ENCODE peak calls at places on chromosomes 3 and 15, in five cellular contexts. Q is A549, E is astrocyte, N is psoas muscle, W is H9. S is an unnamed sample. For H3K4me1, the result is how much of the 10 kb centered on the place peaks cover.

GRCh38 chr3:119330181-119330580 is 36.0 kb downstream of the ARHGAP31 start:
- DNase-seq in W (no peak), E (no peak), Q (no peak), N (no peak), S (no peak)

GRCh38 chr15:56775632-56776031 is 42.3 kb upstream of the ZNF280D start:
- DNase-seq in E (no peak), N (no peak), W (no peak), Q (no peak), S (no peak)

GRCh38 chr15:67240235-67241131 is 14.0 kb downstream of the AAGAB start:
- DNase-seq in W (no peak), E (no peak), Q (peak), N (no peak), S (peak)

GRCh38 chr3:168054447-168054846 is 41.3 kb downstream of the GOLIM4 start:
- DNase-seq in N (no peak), E (no peak), Q (no peak), W (no peak), S (no peak)

GRCh38 chr3:71796268-71796667 is 11.3 kb upstream of the PROK2 start:
- DNase-seq in Q (no peak), W (no peak), E (no peak), N (no peak), S (no peak)

GRCh38 chr3:113287818-113288648 is 76.7 kb downstream of the BOC start:
- DNase-seq in N (no peak), E (peak), Q (peak), W (no peak), S (no peak)

GRCh38 chr3:143267984-143268383 is 148.4 kb downstream of the CHST2 start:
- DNase-seq in E (peak), Q (no peak), N (no peak), W (no peak), S (no peak)

GRCh38 chr3:188188911-188189310 is 35.0 kb downstream of the LPP start:
- DNase-seq in N (no peak), Q (no peak), W (no peak), E (no peak), S (no peak)

GRCh38 chr3:63135362-63135761 is 142.7 kb upstream of the SYNPR start:
- DNase-seq in E (peak), W (no peak), Q (no peak), N (no peak), S (no peak)

GRCh38 chr3:184262927-184263179 is 1.5 kb upstream of the CAMK2N2 start:
- DNase-seq in N (no peak), W (no peak), E (no peak), Q (no peak), S (no peak)

GRCh38 chr15:90347666-90348065 is 4.4 kb upstream of the ZNF774 start:
- DNase-seq in W (no peak), N (no peak), E (no peak), Q (no peak), S (no peak)

GRCh38 chr3:161770532-161771386 is 274.2 kb downstream of the OTOL1 start:
- DNase-seq in W (no peak), Q (no peak), E (peak), N (no peak), S (no peak)

GRCh38 chr3:31503456-31503855 is 29.3 kb upstream of the STT3B start:
- DNase-seq in E (no peak), W (no peak), Q (no peak), N (no peak), S (no peak)

GRCh38 chr3:60755094-60755493 is 496.2 kb downstream of the FHIT start:
- DNase-seq in N (no peak), Q (peak), W (peak), E (no peak), S (no peak)

GRCh38 chr3:43959498-43960447 is 269.0 kb downstream of the ABHD5 start:
- DNase-seq in N (no peak), Q (no peak), E (no peak), W (peak), S (no peak)
- H3K27ac ChIP-seq in N (no peak), Q (no peak), E (no peak), W (no peak), S (no peak)

DNA sequence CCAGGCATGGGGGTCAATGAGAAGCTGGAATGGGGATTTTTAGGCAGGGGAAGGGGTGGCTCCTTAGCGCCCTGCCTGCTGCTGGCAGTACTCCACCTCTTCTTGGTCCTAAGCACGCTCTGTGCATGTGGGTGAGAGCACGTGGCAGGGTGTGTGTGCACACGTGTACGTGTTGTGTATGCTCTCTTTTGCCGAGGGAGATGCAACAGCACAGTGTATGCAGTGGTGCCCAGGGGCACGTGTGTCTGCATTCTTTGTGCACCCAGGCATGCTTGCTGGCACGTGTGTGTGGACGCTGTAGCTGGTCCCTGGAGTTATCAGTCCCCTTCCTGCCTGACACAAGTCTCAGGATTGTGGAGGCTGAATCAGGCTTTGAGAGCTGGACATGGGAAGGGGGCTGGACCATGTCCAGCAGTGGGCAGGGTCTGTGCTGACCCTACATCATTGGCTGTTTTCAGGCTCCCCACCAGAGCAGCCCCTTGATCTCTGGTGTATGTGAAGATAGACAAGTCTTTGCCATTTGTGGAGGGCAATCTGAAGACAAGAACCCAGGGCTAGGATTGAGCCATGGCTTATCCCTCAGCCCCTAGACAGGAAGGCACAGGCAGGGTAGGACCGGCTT is 1.9 kb upstream of the CAMKV start:
- DNase-seq in W (no peak), Q (no peak), N (no peak), E (no peak), S (no peak)
- H3K4me1 ChIP-seq in W (under half), Q (under half), N (under half), E (under half), S (under half)

DNA sequence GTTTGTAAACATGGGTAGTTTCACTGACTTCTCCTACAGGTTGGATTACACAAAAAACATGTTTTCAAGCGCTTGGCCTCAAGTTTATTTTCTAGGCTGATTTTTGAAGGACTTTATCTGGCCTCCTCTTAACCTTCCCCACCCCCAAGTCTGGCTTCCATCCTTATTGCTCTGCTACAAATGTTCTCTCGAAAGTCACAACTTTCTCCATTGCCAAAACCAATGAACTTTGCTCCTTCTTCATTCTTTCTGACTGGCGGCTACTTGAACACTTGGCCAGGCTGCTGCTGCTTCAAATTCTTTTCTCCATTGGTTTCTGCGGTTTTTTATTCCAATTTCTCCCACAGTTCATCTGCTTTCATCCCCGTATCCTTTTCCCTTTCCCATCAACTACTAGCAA is 106.6 kb downstream of the TOP2B start:
- DNase-seq in E (peak), N (no peak), Q (no peak), W (no peak), S (no peak)
- H3K27ac ChIP-seq in E (peak), N (no peak), Q (no peak), W (no peak), S (no peak)

GRCh38 chr15:64426845-64427465 is 33.4 kb upstream of the ZNF609 start:
- DNase-seq in N (no peak), W (no peak), E (peak), Q (peak), S (no peak)
- H3K4me1 ChIP-seq in N (under half), W (under half), E (under half), Q (under half), S (under half)

GRCh38 chr15:32884136-32884535 is 166.3 kb downstream of the GREM1 start:
- DNase-seq in Q (no peak), W (no peak), E (no peak), N (no peak), S (no peak)

GRCh38 chr15:32887090-32887489 is 169.3 kb downstream of the GREM1 start:
- DNase-seq in Q (no peak), N (no peak), W (no peak), E (no peak), S (no peak)

GRCh38 chr15:32885711-32886110 is 167.9 kb downstream of the GREM1 start:
- DNase-seq in E (no peak), Q (no peak), W (no peak), N (no peak), S (no peak)

GRCh38 chr15:32888221-32888761 is 170.5 kb downstream of the GREM1 start:
- DNase-seq in N (no peak), E (no peak), Q (no peak), W (no peak), S (no peak)

DNA sequence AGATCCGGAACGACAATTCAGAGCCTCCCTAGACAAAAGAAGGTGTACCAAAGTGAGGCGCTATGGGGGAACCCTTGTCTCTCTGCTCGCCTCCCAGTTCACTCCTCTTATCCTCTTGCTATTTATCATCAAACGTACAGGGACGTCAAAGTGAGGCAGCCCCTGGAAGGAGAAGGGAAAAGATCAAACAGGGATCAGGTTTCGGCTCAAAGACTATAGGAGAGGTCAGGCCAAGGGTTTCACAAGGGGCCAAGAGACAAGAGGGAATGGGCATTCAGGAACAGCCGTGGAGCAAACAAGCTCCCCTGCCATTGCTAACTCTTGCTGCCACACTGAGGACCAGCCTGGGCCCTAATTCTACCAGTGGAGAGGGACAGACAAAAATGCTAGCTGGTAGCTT is 168.6 kb downstream of the GREM1 start:
- DNase-seq in Q (no peak), W (peak), N (no peak), E (no peak), S (no peak)
- H3K27ac ChIP-seq in Q (no peak), W (no peak), N (no peak), E (no peak), S (no peak)

S was measured in CD8-positive, alpha-beta memory T cell.